ENCODE peak calls at places on chromosomes 6 and 20, in nine cellular contexts. O is astrocyte of the spinal cord, L is fibroblast of mammary gland, W is endothelial cell, V is RWPE2, B is AG09309, S is Panc1, C is foreskin keratinocyte, Y is neural crest cell. R is an unnamed sample.

GRCh38 chr6:34248198-34248726 is 544 bp downstream of the SMIM29 start:
- DNase-seq in O (no peak), L (peak), W (no peak), V (no peak), B (no peak), S (no peak), C (no peak), Y (peak), R (peak)

GRCh38 chr6:89830385-89830809 is 717 bp downstream of the CASP8AP2 start:
- DNase-seq in O (no peak), L (no peak), W (no peak), V (no peak), B (no peak), S (no peak), C (no peak), Y (no peak), R (no peak)

GRCh38 chr6:35049885-35050284 is 91.3 kb downstream of the TCP11 start:
- DNase-seq in O (peak), L (peak), W (no peak), V (no peak), B (peak), S (no peak), C (no peak), Y (no peak), R (peak)

GRCh38 chr20:53502820-53503219 is 90.8 kb downstream of the ZNF217 start:
- DNase-seq in O (no peak), L (no peak), W (no peak), V (no peak), B (no peak), S (no peak), C (no peak), Y (no peak), R (no peak)

GRCh38 chr20:34834459-34834893 is 9.0 kb upstream of the NCOA6 start:
- DNase-seq in O (peak), L (peak), W (no peak), V (no peak), B (no peak), S (peak), C (no peak), Y (no peak), R (no peak)

GRCh38 chr20:36585410-36586125 is 12.2 kb downstream of the TGIF2 start:
- DNase-seq in O (no peak), L (peak), W (no peak), V (peak), B (peak), S (no peak), C (peak), Y (no peak), R (no peak)

GRCh38 chr6:56693246-56693607 is 50.5 kb upstream of the DST start:
- DNase-seq in O (peak), L (peak), W (no peak), V (no peak), B (peak), S (no peak), C (no peak), Y (no peak), R (no peak)

GRCh38 chr6:105805581-105806023 is 280.5 kb upstream of the PRDM1 start:
- DNase-seq in O (no peak), L (peak), W (no peak), V (no peak), B (no peak), S (no peak), C (no peak), Y (no peak), R (no peak)

GRCh38 chr20:23082846-23083552 is 3.1 kb downstream of the CD93 start:
- DNase-seq in O (no peak), L (no peak), W (peak), V (no peak), B (no peak), S (no peak), C (peak), Y (no peak), R (no peak)

GRCh38 chr6:56959094-56959493 is 4.2 kb downstream of the BEND6 start:
- DNase-seq in O (no peak), L (peak), W (no peak), V (no peak), B (no peak), S (no peak), C (no peak), Y (no peak), R (no peak)

GRCh38 chr6:89073014-89073620 is 7.4 kb upstream of the PNRC1 start:
- DNase-seq in O (no peak), L (no peak), W (no peak), V (no peak), B (no peak), S (no peak), C (no peak), Y (no peak), R (no peak)

GRCh38 chr6:213284-213683 is 79.0 kb upstream of the DUSP22 start:
- DNase-seq in O (no peak), L (no peak), W (no peak), V (no peak), B (no peak), S (no peak), C (no peak), Y (no peak), R (no peak)

GRCh38 chr6:19444041-19444440 is 393.1 kb upstream of the ID4 start:
- DNase-seq in O (peak), L (no peak), W (no peak), V (no peak), B (no peak), S (no peak), C (no peak), Y (no peak), R (no peak)

GRCh38 chr6:150631283-150631981 is 31.7 kb downstream of the PLEKHG1 start:
- DNase-seq in O (no peak), L (no peak), W (no peak), V (no peak), B (no peak), S (no peak), C (no peak), Y (no peak), R (no peak)

GRCh38 chr6:70860044-70860443 is 96.8 kb downstream of the B3GAT2 start:
- DNase-seq in O (no peak), L (peak), W (no peak), V (no peak), B (peak), S (no peak), C (no peak), Y (no peak), R (no peak)

GRCh38 chr6:125524356-125524755 is 222.6 kb upstream of the HDDC2 start:
- DNase-seq in O (no peak), L (no peak), W (no peak), V (no peak), B (no peak), S (no peak), C (no peak), Y (no peak), R (no peak)

GRCh38 chr6:34359438-34360158 is 32.9 kb downstream of the NUDT3 start:
- DNase-seq in O (peak), L (no peak), W (no peak), V (no peak), B (peak), S (no peak), C (peak), Y (no peak), R (no peak)

GRCh38 chr6:125780540-125781306 is 10.0 kb upstream of the NCOA7 start:
- DNase-seq in O (peak), L (peak), W (peak), V (no peak), B (no peak), S (peak), C (peak), Y (peak), R (peak)

GRCh38 chr20:2799688-2800589 is 488 bp downstream of the CPXM1 start:
- DNase-seq in O (peak), L (peak), W (no peak), V (no peak), B (no peak), S (no peak), C (no peak), Y (peak), R (peak)

GRCh38 chr6:93915961-93916360 is 496.6 kb upstream of the EPHA7 start:
- DNase-seq in O (no peak), L (no peak), W (no peak), V (no peak), B (no peak), S (no peak), C (no peak), Y (no peak), R (no peak)

GRCh38 chr6:107849325-107849724 is 25.2 kb upstream of the SCML4 start:
- DNase-seq in O (no peak), L (no peak), W (no peak), V (no peak), B (no peak), S (no peak), C (no peak), Y (no peak), R (no peak)

GRCh38 chr20:2518558-2518957 is 9.8 kb upstream of the ZNF343 start:
- DNase-seq in O (no peak), L (no peak), W (no peak), V (no peak), B (no peak), S (no peak), C (no peak), Y (no peak), R (no peak)

GRCh38 chr6:90492798-90493197 is 94.1 kb downstream of the MAP3K7 start:
- DNase-seq in O (no peak), L (no peak), W (no peak), V (no peak), B (no peak), S (no peak), C (no peak), Y (no peak), R (no peak)

GRCh38 chr6:76466286-76466685 is 393.8 kb upstream of the IMPG1 start:
- DNase-seq in O (no peak), L (no peak), W (no peak), V (no peak), B (no peak), S (no peak), C (no peak), Y (no peak), R (no peak)

GRCh38 chr6:91486200-91486599 is 899.3 kb upstream of the MAP3K7 start:
- DNase-seq in O (no peak), L (no peak), W (no peak), V (no peak), B (no peak), S (no peak), C (no peak), Y (no peak), R (no peak)

GRCh38 chr6:40285535-40285934 is 301.6 kb downstream of the LRFN2 start:
- DNase-seq in O (no peak), L (no peak), W (no peak), V (no peak), B (no peak), S (no peak), C (no peak), Y (no peak), R (no peak)

GRCh38 chr6:25700841-25701240 is 48.8 kb downstream of the SCGN start:
- DNase-seq in O (no peak), L (no peak), W (no peak), V (no peak), B (no peak), S (no peak), C (no peak), Y (no peak), R (no peak)

GRCh38 chr6:81997091-81997926 is 244.8 kb upstream of the TENT5A start:
- DNase-seq in O (peak), L (peak), W (no peak), V (no peak), B (peak), S (no peak), C (no peak), Y (no peak), R (no peak)

GRCh38 chr6:118893882-118894424 is at the start of gene ASF1A:
- DNase-seq in O (peak), L (peak), W (peak), V (peak), B (peak), S (peak), C (peak), Y (peak), R (peak)

GRCh38 chr6:118897386-118897785 is 3.4 kb downstream of the ASF1A start:
- DNase-seq in O (no peak), L (no peak), W (no peak), V (no peak), B (no peak), S (no peak), C (no peak), Y (no peak), R (no peak)

GRCh38 chr6:118895241-118895561 is 1.2 kb downstream of the ASF1A start:
- DNase-seq in O (no peak), L (no peak), W (no peak), V (no peak), B (no peak), S (no peak), C (no peak), Y (no peak), R (no peak)

GRCh38 chr6:118894425-118895240 is 681 bp downstream of the ASF1A start:
- DNase-seq in O (peak), L (peak), W (peak), V (no peak), B (no peak), S (no peak), C (no peak), Y (peak), R (peak)

DNA sequence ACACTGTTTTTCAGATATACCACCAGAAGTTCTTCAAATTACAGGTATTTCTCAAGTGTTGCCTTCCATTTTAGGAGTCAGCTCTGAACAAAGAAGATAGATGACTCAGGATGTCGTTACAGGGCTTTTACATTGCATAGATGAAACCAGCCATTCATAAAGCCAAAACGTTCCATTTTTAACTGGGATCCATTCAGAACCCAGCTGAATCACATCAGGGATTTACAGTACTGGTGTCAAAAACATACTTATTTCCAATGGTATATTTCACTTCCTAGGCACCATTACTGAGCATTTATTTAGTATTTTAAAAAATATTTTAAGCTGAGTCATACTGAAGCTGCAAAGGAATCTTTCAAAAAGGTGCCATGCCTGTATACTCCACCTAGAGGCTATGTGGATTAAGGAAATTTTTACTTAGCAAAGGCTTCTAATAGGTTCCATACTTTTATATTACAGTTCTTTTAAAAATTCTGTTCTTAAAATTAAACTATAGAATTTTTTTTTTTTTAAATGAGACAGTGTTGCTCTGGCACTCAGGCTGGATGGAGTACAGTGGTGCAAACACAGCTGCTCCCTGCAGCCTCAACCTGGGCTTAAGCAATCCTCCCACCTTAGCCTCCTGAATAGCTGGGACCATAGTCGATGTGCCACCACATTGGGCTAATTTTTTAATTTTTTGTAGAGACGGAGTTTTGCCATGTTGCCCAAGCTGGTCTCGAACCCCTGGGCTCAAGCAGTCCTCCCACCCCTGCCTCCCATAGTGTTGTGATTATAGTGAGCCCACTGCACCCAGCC is 2.6 kb downstream of the ASF1A start:
- DNase-seq in O (peak), L (peak), W (no peak), V (no peak), B (no peak), S (peak), C (peak), Y (no peak), R (no peak)
- TF ChIP-seq CTCF in O (peak), L (peak), W (peak), V (peak), B (peak), S (peak), C (peak), Y (peak), R (peak)

DNA sequence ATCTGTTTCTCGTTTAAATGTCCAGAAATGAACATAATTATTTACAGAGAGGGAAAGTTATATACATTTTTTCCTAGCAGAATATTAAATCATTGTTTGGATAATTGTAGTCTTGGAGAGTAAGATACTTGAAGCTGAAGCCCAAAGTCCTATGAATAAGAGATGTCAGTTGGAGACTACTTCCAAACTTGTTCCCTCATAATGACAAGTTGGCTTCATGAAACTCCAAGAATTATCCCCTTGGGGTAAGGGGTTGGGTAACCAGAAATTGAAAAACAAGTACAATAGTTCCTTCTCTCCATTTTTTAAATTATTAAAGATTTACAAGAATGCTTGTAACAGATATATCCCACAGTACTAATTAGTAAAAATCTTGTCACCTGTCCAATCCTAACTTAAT is 911.2 kb upstream of the MAN1A1 start:
- DNase-seq in O (no peak), L (no peak), W (no peak), V (no peak), B (no peak), S (no peak), C (no peak), Y (no peak), R (no peak)
- TF ChIP-seq CTCF in O (no peak), L (no peak), W (no peak), V (no peak), B (no peak), S (no peak), C (no peak), Y (no peak), R (no peak)

GRCh38 chr20:56200456-56200855 is 48.1 kb upstream of the MC3R start:
- DNase-seq in O (no peak), L (peak), W (no peak), V (no peak), B (no peak), S (no peak), C (no peak), Y (no peak), R (no peak)
- TF ChIP-seq CTCF in O (peak), L (peak), W (peak), V (peak), B (no peak), S (peak), C (peak), Y (peak), R (no peak)

GRCh38 chr6:95577317-95578105 is at the start of gene MANEA:
- DNase-seq in O (peak), L (peak), W (peak), V (peak), B (peak), S (no peak), C (no peak), Y (peak), R (peak)
- TF ChIP-seq CTCF in O (no peak), L (no peak), W (no peak), V (no peak), B (no peak), S (no peak), C (no peak), Y (no peak), R (no peak)